ENCODE peak calls at places on chromosomes 11 and 22, in ten cellular contexts. One of them, this sample, is unnamed.

GRCh38 chr11:19777032-19777341 is 64.3 kb downstream of the NAV2 start:
- DNase-seq in AG04449: no peak
- DNase-seq in epithelial cell of prostate: no peak
- DNase-seq in T follicular helper cell: no peak
- DNase-seq in stimulated activated CD4-positive, alpha-beta T cell treated with anti-CD3 and anti-CD28 coated beads, Interleukin-1b, Interleukin-23, amount 100 ng/mL, for 1 hour: no peak
- DNase-seq in CD8-positive, alpha-beta memory T cell: no peak
- DNase-seq in progenitor cell of endocrine pancreas: peak
- DNase-seq in head of caudate nucleus: no peak
- DNase-seq in activated CD8-positive, alpha-beta memory T cell treated with anti-CD3 and anti-CD28 coated beads, Interleukin-2, amount 50 U/mL, for 4 hours: no peak
- DNase-seq in stimulated activated CD8-positive, alpha-beta memory T cell treated with anti-CD3 and anti-CD28 coated beads, Interleukin-4, amount 100 ng/mL, for 1 hour: no peak
- DNase-seq in this sample: no peak

GRCh38 chr11:45745065-45745811 is 59.7 kb upstream of the SLC35C1 start:
- DNase-seq in AG04449: no peak
- DNase-seq in epithelial cell of prostate: no peak
- DNase-seq in T follicular helper cell: no peak
- DNase-seq in stimulated activated CD4-positive, alpha-beta T cell treated with anti-CD3 and anti-CD28 coated beads, Interleukin-1b, Interleukin-23, amount 100 ng/mL, for 1 hour: no peak
- DNase-seq in CD8-positive, alpha-beta memory T cell: no peak
- DNase-seq in progenitor cell of endocrine pancreas: no peak
- DNase-seq in head of caudate nucleus: no peak
- DNase-seq in activated CD8-positive, alpha-beta memory T cell treated with anti-CD3 and anti-CD28 coated beads, Interleukin-2, amount 50 U/mL, for 4 hours: no peak
- DNase-seq in stimulated activated CD8-positive, alpha-beta memory T cell treated with anti-CD3 and anti-CD28 coated beads, Interleukin-4, amount 100 ng/mL, for 1 hour: no peak
- DNase-seq in this sample: no peak

GRCh38 chr11:77063407-77063806 is 3.4 kb upstream of the CAPN5 start:
- DNase-seq in AG04449: no peak
- DNase-seq in epithelial cell of prostate: no peak
- DNase-seq in T follicular helper cell: no peak
- DNase-seq in stimulated activated CD4-positive, alpha-beta T cell treated with anti-CD3 and anti-CD28 coated beads, Interleukin-1b, Interleukin-23, amount 100 ng/mL, for 1 hour: no peak
- DNase-seq in CD8-positive, alpha-beta memory T cell: no peak
- DNase-seq in progenitor cell of endocrine pancreas: no peak
- DNase-seq in head of caudate nucleus: no peak
- DNase-seq in activated CD8-positive, alpha-beta memory T cell treated with anti-CD3 and anti-CD28 coated beads, Interleukin-2, amount 50 U/mL, for 4 hours: no peak
- DNase-seq in stimulated activated CD8-positive, alpha-beta memory T cell treated with anti-CD3 and anti-CD28 coated beads, Interleukin-4, amount 100 ng/mL, for 1 hour: no peak
- DNase-seq in this sample: no peak

GRCh38 chr11:14687456-14687855 is 43.9 kb downstream of the PDE3B start:
- DNase-seq in AG04449: no peak
- DNase-seq in epithelial cell of prostate: no peak
- DNase-seq in T follicular helper cell: no peak
- DNase-seq in stimulated activated CD4-positive, alpha-beta T cell treated with anti-CD3 and anti-CD28 coated beads, Interleukin-1b, Interleukin-23, amount 100 ng/mL, for 1 hour: no peak
- DNase-seq in CD8-positive, alpha-beta memory T cell: no peak
- DNase-seq in progenitor cell of endocrine pancreas: no peak
- DNase-seq in head of caudate nucleus: no peak
- DNase-seq in activated CD8-positive, alpha-beta memory T cell treated with anti-CD3 and anti-CD28 coated beads, Interleukin-2, amount 50 U/mL, for 4 hours: no peak
- DNase-seq in stimulated activated CD8-positive, alpha-beta memory T cell treated with anti-CD3 and anti-CD28 coated beads, Interleukin-4, amount 100 ng/mL, for 1 hour: no peak
- DNase-seq in this sample: no peak

GRCh38 chr11:125423247-125423849 is 72.7 kb downstream of the FEZ1 start:
- DNase-seq in AG04449: no peak
- DNase-seq in epithelial cell of prostate: no peak
- DNase-seq in T follicular helper cell: no peak
- DNase-seq in stimulated activated CD4-positive, alpha-beta T cell treated with anti-CD3 and anti-CD28 coated beads, Interleukin-1b, Interleukin-23, amount 100 ng/mL, for 1 hour: no peak
- DNase-seq in CD8-positive, alpha-beta memory T cell: no peak
- DNase-seq in progenitor cell of endocrine pancreas: no peak
- DNase-seq in head of caudate nucleus: no peak
- DNase-seq in activated CD8-positive, alpha-beta memory T cell treated with anti-CD3 and anti-CD28 coated beads, Interleukin-2, amount 50 U/mL, for 4 hours: no peak
- DNase-seq in stimulated activated CD8-positive, alpha-beta memory T cell treated with anti-CD3 and anti-CD28 coated beads, Interleukin-4, amount 100 ng/mL, for 1 hour: no peak
- DNase-seq in this sample: no peak

GRCh38 chr11:96817488-96817887 is 427.7 kb downstream of the JRKL start:
- DNase-seq in AG04449: no peak
- DNase-seq in epithelial cell of prostate: peak
- DNase-seq in T follicular helper cell: no peak
- DNase-seq in stimulated activated CD4-positive, alpha-beta T cell treated with anti-CD3 and anti-CD28 coated beads, Interleukin-1b, Interleukin-23, amount 100 ng/mL, for 1 hour: no peak
- DNase-seq in CD8-positive, alpha-beta memory T cell: no peak
- DNase-seq in progenitor cell of endocrine pancreas: no peak
- DNase-seq in head of caudate nucleus: no peak
- DNase-seq in activated CD8-positive, alpha-beta memory T cell treated with anti-CD3 and anti-CD28 coated beads, Interleukin-2, amount 50 U/mL, for 4 hours: no peak
- DNase-seq in stimulated activated CD8-positive, alpha-beta memory T cell treated with anti-CD3 and anti-CD28 coated beads, Interleukin-4, amount 100 ng/mL, for 1 hour: no peak
- DNase-seq in this sample: peak

GRCh38 chr11:69320756-69321741 is 27.1 kb downstream of the MYEOV start:
- DNase-seq in AG04449: no peak
- DNase-seq in epithelial cell of prostate: no peak
- DNase-seq in T follicular helper cell: no peak
- DNase-seq in stimulated activated CD4-positive, alpha-beta T cell treated with anti-CD3 and anti-CD28 coated beads, Interleukin-1b, Interleukin-23, amount 100 ng/mL, for 1 hour: no peak
- DNase-seq in CD8-positive, alpha-beta memory T cell: no peak
- DNase-seq in progenitor cell of endocrine pancreas: no peak
- DNase-seq in head of caudate nucleus: no peak
- DNase-seq in activated CD8-positive, alpha-beta memory T cell treated with anti-CD3 and anti-CD28 coated beads, Interleukin-2, amount 50 U/mL, for 4 hours: no peak
- DNase-seq in stimulated activated CD8-positive, alpha-beta memory T cell treated with anti-CD3 and anti-CD28 coated beads, Interleukin-4, amount 100 ng/mL, for 1 hour: no peak
- DNase-seq in this sample: no peak

GRCh38 chr22:22086501-22087158 is 104.0 kb upstream of the TOP3B start:
- DNase-seq in AG04449: no peak
- DNase-seq in epithelial cell of prostate: no peak
- DNase-seq in T follicular helper cell: no peak
- DNase-seq in stimulated activated CD4-positive, alpha-beta T cell treated with anti-CD3 and anti-CD28 coated beads, Interleukin-1b, Interleukin-23, amount 100 ng/mL, for 1 hour: no peak
- DNase-seq in CD8-positive, alpha-beta memory T cell: no peak
- DNase-seq in progenitor cell of endocrine pancreas: no peak
- DNase-seq in head of caudate nucleus: no peak
- DNase-seq in activated CD8-positive, alpha-beta memory T cell treated with anti-CD3 and anti-CD28 coated beads, Interleukin-2, amount 50 U/mL, for 4 hours: no peak
- DNase-seq in stimulated activated CD8-positive, alpha-beta memory T cell treated with anti-CD3 and anti-CD28 coated beads, Interleukin-4, amount 100 ng/mL, for 1 hour: no peak
- DNase-seq in this sample: no peak

GRCh38 chr11:61895046-61895717 is 3.8 kb upstream of the FADS3 start:
- DNase-seq in AG04449: no peak
- DNase-seq in epithelial cell of prostate: no peak
- DNase-seq in T follicular helper cell: no peak
- DNase-seq in stimulated activated CD4-positive, alpha-beta T cell treated with anti-CD3 and anti-CD28 coated beads, Interleukin-1b, Interleukin-23, amount 100 ng/mL, for 1 hour: no peak
- DNase-seq in CD8-positive, alpha-beta memory T cell: no peak
- DNase-seq in progenitor cell of endocrine pancreas: no peak
- DNase-seq in head of caudate nucleus: no peak
- DNase-seq in activated CD8-positive, alpha-beta memory T cell treated with anti-CD3 and anti-CD28 coated beads, Interleukin-2, amount 50 U/mL, for 4 hours: no peak
- DNase-seq in stimulated activated CD8-positive, alpha-beta memory T cell treated with anti-CD3 and anti-CD28 coated beads, Interleukin-4, amount 100 ng/mL, for 1 hour: no peak
- DNase-seq in this sample: no peak

GRCh38 chr22:36211237-36211881 is 9.8 kb upstream of the APOL4 start:
- DNase-seq in AG04449: no peak
- DNase-seq in epithelial cell of prostate: no peak
- DNase-seq in T follicular helper cell: no peak
- DNase-seq in stimulated activated CD4-positive, alpha-beta T cell treated with anti-CD3 and anti-CD28 coated beads, Interleukin-1b, Interleukin-23, amount 100 ng/mL, for 1 hour: no peak
- DNase-seq in CD8-positive, alpha-beta memory T cell: no peak
- DNase-seq in progenitor cell of endocrine pancreas: no peak
- DNase-seq in head of caudate nucleus: no peak
- DNase-seq in activated CD8-positive, alpha-beta memory T cell treated with anti-CD3 and anti-CD28 coated beads, Interleukin-2, amount 50 U/mL, for 4 hours: no peak
- DNase-seq in stimulated activated CD8-positive, alpha-beta memory T cell treated with anti-CD3 and anti-CD28 coated beads, Interleukin-4, amount 100 ng/mL, for 1 hour: no peak
- DNase-seq in this sample: no peak

This sample was measured in foreskin keratinocyte.